ENCODE peak calls at places on chromosomes 4 and X, in eight cellular contexts. One of them, this sample, is unnamed. For H3K27me3, the result is how much of the 10 kb centered on the place peaks cover.

GRCh38 chr4:173240696-173241095 is 72.1 kb downstream of the GALNT7 start:
- DNase-seq in WERI-Rb-1: no peak
- DNase-seq in heart right ventricle: no peak
- DNase-seq in spleen: no peak
- DNase-seq in cardiac muscle cell: no peak
- DNase-seq in endothelial cell of umbilical vein: no peak
- DNase-seq in IMR-90: no peak
- DNase-seq in ovary: no peak
- DNase-seq in this sample: no peak

GRCh38 chr4:57378766-57379165 is 268.6 kb upstream of the IGFBP7 start:
- DNase-seq in endothelial cell of umbilical vein: no peak
- DNase-seq in WERI-Rb-1: no peak
- DNase-seq in spleen: no peak
- DNase-seq in ovary: no peak
- DNase-seq in heart right ventricle: no peak
- DNase-seq in cardiac muscle cell: no peak
- DNase-seq in IMR-90: peak
- DNase-seq in this sample: no peak

GRCh38 chr4:130249002-130249401 is 1153.0 kb downstream of the C4orf33 start:
- DNase-seq in spleen: no peak
- DNase-seq in IMR-90: no peak
- DNase-seq in WERI-Rb-1: no peak
- DNase-seq in endothelial cell of umbilical vein: no peak
- DNase-seq in cardiac muscle cell: no peak
- DNase-seq in heart right ventricle: no peak
- DNase-seq in ovary: no peak
- DNase-seq in this sample: no peak

GRCh38 chrX:148290937-148291336 is 209.5 kb upstream of the AFF2 start:
- DNase-seq in ovary: no peak
- DNase-seq in spleen: no peak
- DNase-seq in heart right ventricle: no peak
- DNase-seq in endothelial cell of umbilical vein: peak
- DNase-seq in WERI-Rb-1: no peak
- DNase-seq in cardiac muscle cell: no peak
- DNase-seq in IMR-90: no peak
- DNase-seq in this sample: no peak

GRCh38 chr4:154527308-154527707 is 22.9 kb downstream of the PLRG1 start:
- DNase-seq in WERI-Rb-1: no peak
- DNase-seq in ovary: no peak
- DNase-seq in IMR-90: no peak
- DNase-seq in cardiac muscle cell: no peak
- DNase-seq in spleen: no peak
- DNase-seq in heart right ventricle: no peak
- DNase-seq in endothelial cell of umbilical vein: no peak
- DNase-seq in this sample: no peak

GRCh38 chr4:95728145-95728544 is 111.7 kb upstream of the PDHA2 start:
- DNase-seq in spleen: no peak
- DNase-seq in endothelial cell of umbilical vein: no peak
- DNase-seq in heart right ventricle: no peak
- DNase-seq in IMR-90: no peak
- DNase-seq in ovary: no peak
- DNase-seq in WERI-Rb-1: no peak
- DNase-seq in cardiac muscle cell: no peak
- DNase-seq in this sample: no peak

GRCh38 chrX:71621644-71622346 is 3.5 kb upstream of the CXCR3 start:
- DNase-seq in IMR-90: peak
- DNase-seq in ovary: no peak
- DNase-seq in heart right ventricle: no peak
- DNase-seq in spleen: no peak
- DNase-seq in endothelial cell of umbilical vein: no peak
- DNase-seq in WERI-Rb-1: no peak
- DNase-seq in cardiac muscle cell: no peak
- DNase-seq in this sample: no peak

GRCh38 chrX:65932173-65933084 is 107.5 kb downstream of the VSIG4 start:
- DNase-seq in endothelial cell of umbilical vein: no peak
- DNase-seq in WERI-Rb-1: peak
- DNase-seq in heart right ventricle: no peak
- DNase-seq in ovary: no peak
- DNase-seq in IMR-90: no peak
- DNase-seq in spleen: peak
- DNase-seq in cardiac muscle cell: no peak
- DNase-seq in this sample: no peak

GRCh38 chrX:9171841-9172240 is 137.9 kb upstream of the FAM9B start:
- DNase-seq in WERI-Rb-1: no peak
- DNase-seq in cardiac muscle cell: no peak
- DNase-seq in spleen: no peak
- DNase-seq in endothelial cell of umbilical vein: peak
- DNase-seq in ovary: no peak
- DNase-seq in IMR-90: peak
- DNase-seq in heart right ventricle: no peak
- DNase-seq in this sample: no peak

GRCh38 chr4:68466185-68466584 is 18.9 kb downstream of the TMPRSS11E start:
- DNase-seq in spleen: no peak
- DNase-seq in heart right ventricle: no peak
- DNase-seq in WERI-Rb-1: no peak
- DNase-seq in cardiac muscle cell: no peak
- DNase-seq in endothelial cell of umbilical vein: no peak
- DNase-seq in ovary: no peak
- DNase-seq in IMR-90: peak
- DNase-seq in this sample: no peak

GRCh38 chrX:97860206-97860605 is 976.5 kb downstream of the RPA4 start:
- DNase-seq in spleen: no peak
- DNase-seq in cardiac muscle cell: no peak
- DNase-seq in heart right ventricle: no peak
- DNase-seq in endothelial cell of umbilical vein: peak
- DNase-seq in IMR-90: peak
- DNase-seq in WERI-Rb-1: no peak
- DNase-seq in ovary: no peak
- DNase-seq in this sample: no peak

GRCh38 chr4:149426461-149426860 is 389.2 kb downstream of the IQCM start:
- DNase-seq in ovary: no peak
- DNase-seq in IMR-90: peak
- DNase-seq in spleen: no peak
- DNase-seq in WERI-Rb-1: no peak
- DNase-seq in cardiac muscle cell: no peak
- DNase-seq in heart right ventricle: no peak
- DNase-seq in endothelial cell of umbilical vein: no peak
- DNase-seq in this sample: no peak

GRCh38 chr4:184747034-184747830 is 13.3 kb upstream of the CENPU start:
- DNase-seq in IMR-90: no peak
- DNase-seq in spleen: no peak
- DNase-seq in endothelial cell of umbilical vein: no peak
- DNase-seq in heart right ventricle: no peak
- DNase-seq in WERI-Rb-1: peak
- DNase-seq in ovary: peak
- DNase-seq in cardiac muscle cell: no peak
- DNase-seq in this sample: peak

GRCh38 chr4:103305355-103305754 is 107.2 kb upstream of the CENPE start:
- DNase-seq in endothelial cell of umbilical vein: no peak
- DNase-seq in cardiac muscle cell: no peak
- DNase-seq in IMR-90: no peak
- DNase-seq in spleen: no peak
- DNase-seq in ovary: no peak
- DNase-seq in heart right ventricle: no peak
- DNase-seq in WERI-Rb-1: no peak
- DNase-seq in this sample: no peak

GRCh38 chr4:187235456-187236170 is 512.0 kb upstream of the FAT1 start:
- DNase-seq in ovary: no peak
- DNase-seq in endothelial cell of umbilical vein: no peak
- DNase-seq in heart right ventricle: no peak
- DNase-seq in cardiac muscle cell: no peak
- DNase-seq in IMR-90: no peak
- DNase-seq in WERI-Rb-1: no peak
- DNase-seq in spleen: no peak
- DNase-seq in this sample: no peak

GRCh38 chr4:106140601-106141000 is 175.4 kb downstream of the TBCK start:
- DNase-seq in endothelial cell of umbilical vein: no peak
- DNase-seq in WERI-Rb-1: no peak
- DNase-seq in heart right ventricle: no peak
- DNase-seq in ovary: no peak
- DNase-seq in IMR-90: no peak
- DNase-seq in cardiac muscle cell: no peak
- DNase-seq in spleen: no peak
- DNase-seq in this sample: no peak

GRCh38 chr4:15725608-15726007 is 22.7 kb downstream of the BST1 start:
- DNase-seq in cardiac muscle cell: no peak
- DNase-seq in ovary: no peak
- DNase-seq in spleen: no peak
- DNase-seq in IMR-90: peak
- DNase-seq in WERI-Rb-1: no peak
- DNase-seq in endothelial cell of umbilical vein: no peak
- DNase-seq in heart right ventricle: no peak
- DNase-seq in this sample: no peak

DNA sequence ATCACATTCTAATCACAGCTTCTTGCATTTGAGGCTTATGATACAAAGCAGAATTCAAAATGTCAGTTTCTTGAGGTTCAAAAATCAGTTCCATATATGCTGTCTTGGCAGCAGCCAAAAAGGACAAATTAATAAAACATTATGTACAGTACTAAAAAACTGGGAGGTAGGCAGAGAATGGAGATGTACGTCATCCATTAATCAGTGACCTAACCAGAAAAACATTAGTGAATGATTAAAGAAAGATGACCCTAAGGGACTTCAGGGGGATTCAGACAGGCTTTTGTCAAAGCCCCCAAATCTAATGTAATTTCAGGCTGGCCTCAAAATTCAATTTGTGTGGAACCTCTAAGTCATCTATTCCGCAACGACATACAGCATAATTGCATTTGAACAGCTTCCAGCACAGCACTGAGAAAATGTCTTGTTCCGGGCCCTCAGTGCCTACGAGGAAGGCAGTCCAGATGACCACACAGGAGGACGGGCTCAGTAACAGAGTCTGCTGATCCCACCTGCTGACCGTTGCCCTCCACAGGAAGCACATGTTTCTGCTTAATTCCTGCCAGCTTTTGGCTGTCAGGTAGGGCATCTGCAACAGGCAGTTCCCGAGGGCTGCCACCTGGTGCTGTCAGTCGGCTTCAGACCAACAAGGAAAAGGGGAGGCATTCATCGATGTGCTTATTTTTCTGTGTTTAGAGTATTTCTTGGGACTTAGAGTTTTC is 83.8 kb upstream of the HHIP start:
- DNase-seq in spleen: no peak
- DNase-seq in cardiac muscle cell: peak
- DNase-seq in ovary: no peak
- DNase-seq in heart right ventricle: no peak
- DNase-seq in WERI-Rb-1: peak
- DNase-seq in endothelial cell of umbilical vein: peak
- DNase-seq in IMR-90: no peak
- DNase-seq in this sample: peak
- TF ChIP-seq CTCF in spleen: no peak
- TF ChIP-seq CTCF in cardiac muscle cell: no peak
- TF ChIP-seq CTCF in ovary: no peak
- TF ChIP-seq CTCF in heart right ventricle: no peak
- TF ChIP-seq CTCF in WERI-Rb-1: peak
- TF ChIP-seq CTCF in endothelial cell of umbilical vein: no peak
- TF ChIP-seq CTCF in IMR-90: no peak
- TF ChIP-seq CTCF in this sample: no peak

GRCh38 chr4:75950416-75950815 is 9.6 kb upstream of the NAAA start:
- DNase-seq in IMR-90: peak
- DNase-seq in heart right ventricle: no peak
- DNase-seq in spleen: no peak
- DNase-seq in ovary: no peak
- DNase-seq in endothelial cell of umbilical vein: no peak
- DNase-seq in cardiac muscle cell: no peak
- DNase-seq in WERI-Rb-1: no peak
- DNase-seq in this sample: no peak
- H3K27ac ChIP-seq in IMR-90: no peak
- H3K27ac ChIP-seq in heart right ventricle: no peak
- H3K27ac ChIP-seq in spleen: no peak
- H3K27ac ChIP-seq in ovary: no peak
- H3K27ac ChIP-seq in endothelial cell of umbilical vein: no peak
- H3K27ac ChIP-seq in cardiac muscle cell: no peak
- H3K27ac ChIP-seq in WERI-Rb-1: no peak
- H3K27ac ChIP-seq in this sample: no peak

GRCh38 chr4:139852612-139853269 is 187.1 kb downstream of the MGST2 start:
- DNase-seq in ovary: no peak
- DNase-seq in cardiac muscle cell: no peak
- DNase-seq in WERI-Rb-1: no peak
- DNase-seq in heart right ventricle: no peak
- DNase-seq in endothelial cell of umbilical vein: no peak
- DNase-seq in IMR-90: no peak
- DNase-seq in spleen: no peak
- DNase-seq in this sample: no peak

GRCh38 chr4:139849219-139849618 is 183.6 kb downstream of the MGST2 start:
- DNase-seq in endothelial cell of umbilical vein: no peak
- DNase-seq in IMR-90: no peak
- DNase-seq in ovary: no peak
- DNase-seq in cardiac muscle cell: no peak
- DNase-seq in WERI-Rb-1: no peak
- DNase-seq in heart right ventricle: no peak
- DNase-seq in spleen: no peak
- DNase-seq in this sample: no peak

GRCh38 chr4:139853309-139853708 is 187.7 kb downstream of the MGST2 start:
- DNase-seq in cardiac muscle cell: no peak
- DNase-seq in WERI-Rb-1: no peak
- DNase-seq in ovary: no peak
- DNase-seq in heart right ventricle: no peak
- DNase-seq in spleen: no peak
- DNase-seq in IMR-90: no peak
- DNase-seq in endothelial cell of umbilical vein: no peak
- DNase-seq in this sample: no peak

GRCh38 chr4:139851133-139851532 is 185.5 kb downstream of the MGST2 start:
- DNase-seq in IMR-90: no peak
- DNase-seq in cardiac muscle cell: no peak
- DNase-seq in spleen: no peak
- DNase-seq in WERI-Rb-1: no peak
- DNase-seq in ovary: no peak
- DNase-seq in endothelial cell of umbilical vein: no peak
- DNase-seq in heart right ventricle: no peak
- DNase-seq in this sample: no peak

GRCh38 chr4:139851639-139852038 is 186.0 kb downstream of the MGST2 start:
- DNase-seq in endothelial cell of umbilical vein: no peak
- DNase-seq in WERI-Rb-1: no peak
- DNase-seq in spleen: no peak
- DNase-seq in heart right ventricle: no peak
- DNase-seq in ovary: no peak
- DNase-seq in cardiac muscle cell: no peak
- DNase-seq in IMR-90: no peak
- DNase-seq in this sample: no peak
- H3K27me3 ChIP-seq in endothelial cell of umbilical vein: under half
- H3K27me3 ChIP-seq in WERI-Rb-1: under half
- H3K27me3 ChIP-seq in spleen: under half
- H3K27me3 ChIP-seq in heart right ventricle: under half
- H3K27me3 ChIP-seq in ovary: under half
- H3K27me3 ChIP-seq in cardiac muscle cell: under half
- H3K27me3 ChIP-seq in IMR-90: under half
- H3K27me3 ChIP-seq in this sample: under half

DNA sequence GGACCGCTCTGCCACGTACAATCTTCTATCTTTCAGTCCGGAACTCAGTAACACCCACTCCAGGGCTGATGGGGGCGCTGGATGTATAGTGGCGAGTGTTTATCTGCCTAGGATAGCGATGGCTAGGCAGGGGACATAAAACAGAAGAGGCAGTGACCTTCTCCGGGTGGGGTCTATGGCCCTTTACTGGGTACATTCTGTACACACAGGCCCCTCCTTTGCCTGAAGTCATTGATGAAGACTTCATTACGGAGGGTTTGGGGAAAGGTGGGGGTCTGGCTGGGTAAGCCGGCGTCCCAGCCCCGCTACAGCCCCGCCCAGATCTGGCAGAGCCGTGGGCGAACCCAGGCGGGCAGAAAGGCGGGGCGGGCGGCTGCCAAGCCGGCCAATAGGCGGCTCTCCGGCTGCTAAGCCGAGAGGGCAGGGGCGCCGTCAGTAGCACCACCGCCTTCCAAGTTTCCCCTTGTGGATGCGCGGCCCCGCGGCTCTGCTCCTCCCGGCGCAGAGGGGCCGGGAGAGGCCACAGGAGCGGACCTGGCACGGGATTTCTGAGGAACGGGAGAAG is at the start of gene CHST7:
- DNase-seq in WERI-Rb-1: peak
- DNase-seq in IMR-90: peak
- DNase-seq in heart right ventricle: peak
- DNase-seq in endothelial cell of umbilical vein: peak
- DNase-seq in ovary: peak
- DNase-seq in spleen: peak
- DNase-seq in cardiac muscle cell: peak
- DNase-seq in this sample: peak
- TF ChIP-seq CTCF in WERI-Rb-1: peak
- TF ChIP-seq CTCF in IMR-90: peak
- TF ChIP-seq CTCF in heart right ventricle: peak
- TF ChIP-seq CTCF in endothelial cell of umbilical vein: peak
- TF ChIP-seq CTCF in ovary: peak
- TF ChIP-seq CTCF in spleen: no peak
- TF ChIP-seq CTCF in cardiac muscle cell: peak
- TF ChIP-seq CTCF in this sample: no peak